ENCODE peak calls at places on chromosomes 6 and 20, in seven cellular contexts. U is uterus; T is adrenal gland; O is mammary epithelial cell; M is cardiac muscle cell; D is CD8-positive, alpha-beta memory T cell; Z is tibial nerve. G is an unnamed sample. For H3K9me3, the result is how much of the 10 kb centered on the place peaks cover.

GRCh38 chr6:118029967-118030366 is 122.9 kb downstream of the SLC35F1 start:
- DNase-seq in U (no peak), T (no peak), O (no peak), M (no peak), D (no peak), Z (no peak), G (no peak)

GRCh38 chr6:67345946-67346345 is 1289.1 kb upstream of the ADGRB3 start:
- DNase-seq in U (no peak), T (no peak), O (peak), M (peak), D (no peak), Z (no peak), G (no peak)

GRCh38 chr6:110874880-110875547 is 429 bp downstream of the AMD1 start:
- DNase-seq in U (peak), T (peak), O (peak), M (peak), D (peak), Z (no peak), G (no peak)

GRCh38 chr6:122364084-122364483 is 35.4 kb upstream of the HSF2 start:
- DNase-seq in U (no peak), T (no peak), O (no peak), M (no peak), D (no peak), Z (no peak), G (peak)

GRCh38 chr6:69422474-69422873 is 374.3 kb downstream of the LMBRD1 start:
- DNase-seq in U (no peak), T (no peak), O (no peak), M (no peak), D (no peak), Z (no peak), G (peak)

GRCh38 chr6:24273471-24273870 is 84.4 kb downstream of the DCDC2 start:
- DNase-seq in U (no peak), T (no peak), O (peak), M (no peak), D (no peak), Z (no peak), G (peak)

GRCh38 chr6:157281570-157281969 is 41.7 kb downstream of the TMEM242 start:
- DNase-seq in U (no peak), T (peak), O (no peak), M (peak), D (no peak), Z (no peak), G (peak)

GRCh38 chr6:170227996-170228550 is 62.8 kb downstream of the DLL1 start:
- DNase-seq in U (no peak), T (no peak), O (no peak), M (no peak), D (no peak), Z (no peak), G (no peak)

GRCh38 chr20:38870733-38871559 is 55.3 kb upstream of the FAM83D start:
- DNase-seq in U (no peak), T (no peak), O (peak), M (no peak), D (peak), Z (no peak), G (peak)

GRCh38 chr20:3071610-3072529 is at the start of gene OXT:
- DNase-seq in U (peak), T (no peak), O (no peak), M (peak), D (peak), Z (no peak), G (no peak)

GRCh38 chr20:35947907-35948306 is 6.4 kb downstream of the SCAND1 start:
- DNase-seq in U (no peak), T (no peak), O (no peak), M (no peak), D (no peak), Z (no peak), G (no peak)

GRCh38 chr6:137641474-137642077 is 147.4 kb upstream of the OLIG3 start:
- DNase-seq in U (peak), T (peak), O (peak), M (peak), D (peak), Z (peak), G (peak)

GRCh38 chr6:168418151-168418551 is 22.8 kb upstream of the SMOC2 start:
- DNase-seq in U (peak), T (no peak), O (no peak), M (no peak), D (no peak), Z (peak), G (no peak)

GRCh38 chr6:8939615-8940014 is 504.3 kb upstream of the SLC35B3 start:
- DNase-seq in U (no peak), T (no peak), O (no peak), M (no peak), D (no peak), Z (no peak), G (peak)

GRCh38 chr6:127222418-127222817 is 44.2 kb upstream of the RNF146 start:
- DNase-seq in U (no peak), T (no peak), O (no peak), M (no peak), D (no peak), Z (no peak), G (no peak)

GRCh38 chr6:74199146-74199680 is 503.2 kb downstream of the CD109 start:
- DNase-seq in U (no peak), T (no peak), O (no peak), M (no peak), D (no peak), Z (no peak), G (peak)

GRCh38 chr6:137661601-137662000 is 167.4 kb upstream of the OLIG3 start:
- DNase-seq in U (no peak), T (no peak), O (peak), M (peak), D (no peak), Z (peak), G (peak)

GRCh38 chr6:169618526-169619490 is 83.0 kb downstream of the WDR27 start:
- DNase-seq in U (no peak), T (no peak), O (peak), M (peak), D (no peak), Z (no peak), G (no peak)

GRCh38 chr6:147776631-147777030 is 268.1 kb downstream of the SAMD5 start:
- DNase-seq in U (no peak), T (no peak), O (no peak), M (no peak), D (no peak), Z (no peak), G (no peak)

GRCh38 chr6:94389218-94389617 is 969.9 kb upstream of the EPHA7 start:
- DNase-seq in U (no peak), T (no peak), O (peak), M (no peak), D (no peak), Z (no peak), G (no peak)

GRCh38 chr6:136471372-136471771 is 78.8 kb downstream of the MAP7 start:
- DNase-seq in U (no peak), T (no peak), O (no peak), M (peak), D (no peak), Z (no peak), G (no peak)

DNA sequence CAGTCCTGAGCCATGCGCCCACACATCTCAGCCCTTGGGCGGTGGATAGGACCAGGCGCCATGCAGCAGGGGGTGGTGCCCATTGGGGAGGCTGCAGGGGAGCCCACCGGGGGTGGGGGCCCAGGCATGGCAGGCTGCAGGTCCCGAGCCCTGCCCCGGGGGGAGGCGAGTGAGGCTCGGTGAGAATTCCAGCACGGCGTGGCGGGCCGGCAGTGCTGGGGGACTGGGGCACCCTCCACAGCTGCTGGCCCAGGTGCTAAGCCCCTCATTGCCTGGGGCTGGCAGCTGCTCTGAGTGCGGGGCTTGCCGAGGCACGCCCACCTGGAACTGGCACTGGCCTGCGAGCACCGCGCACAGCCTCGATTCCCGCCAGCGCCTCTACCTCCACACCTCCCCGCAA is 21.6 kb upstream of the PRL start:
- DNase-seq in U (no peak), T (no peak), O (no peak), M (no peak), D (no peak), Z (no peak), G (no peak)
- H3K9me3 ChIP-seq in U (under half), T (under half), O (under half), M (under half), D (under half), Z (under half), G (under half)

DNA sequence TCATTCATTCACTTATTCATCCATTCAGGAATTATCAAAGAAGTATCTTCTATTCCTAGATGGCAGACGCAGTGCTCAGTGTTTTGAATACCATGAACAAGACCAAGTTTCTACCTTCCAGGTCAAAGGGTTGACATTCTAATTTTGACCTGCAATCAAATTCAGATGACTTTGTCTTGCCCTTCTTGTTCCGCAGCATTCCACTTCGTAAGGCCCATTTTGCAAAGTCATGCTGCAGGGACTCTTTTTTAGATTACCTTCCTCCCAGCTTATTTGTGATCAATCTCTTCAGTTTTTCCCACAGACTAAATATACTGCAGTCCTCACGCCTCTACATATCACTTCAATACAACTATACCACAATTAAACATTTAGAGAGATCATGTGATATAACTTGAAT is 7.1 kb upstream of the TAAR1 start:
- DNase-seq in U (no peak), T (no peak), O (no peak), M (no peak), D (no peak), Z (no peak), G (no peak)
- H3K27ac ChIP-seq in U (no peak), T (no peak), O (no peak), M (no peak), D (no peak), Z (no peak), G (no peak)

GRCh38 chr20:25147716-25148115 is 47.8 kb upstream of the ENTPD6 start:
- DNase-seq in U (no peak), T (no peak), O (no peak), M (no peak), D (no peak), Z (no peak), G (no peak)

GRCh38 chr20:25148982-25149846 is 46.3 kb upstream of the ENTPD6 start:
- DNase-seq in U (no peak), T (no peak), O (no peak), M (no peak), D (no peak), Z (no peak), G (no peak)

GRCh38 chr20:25146976-25147375 is 48.5 kb upstream of the ENTPD6 start:
- DNase-seq in U (no peak), T (no peak), O (no peak), M (no peak), D (no peak), Z (no peak), G (no peak)

GRCh38 chr20:25149986-25150385 is 45.5 kb upstream of the ENTPD6 start:
- DNase-seq in U (no peak), T (no peak), O (no peak), M (no peak), D (no peak), Z (no peak), G (no peak)

DNA sequence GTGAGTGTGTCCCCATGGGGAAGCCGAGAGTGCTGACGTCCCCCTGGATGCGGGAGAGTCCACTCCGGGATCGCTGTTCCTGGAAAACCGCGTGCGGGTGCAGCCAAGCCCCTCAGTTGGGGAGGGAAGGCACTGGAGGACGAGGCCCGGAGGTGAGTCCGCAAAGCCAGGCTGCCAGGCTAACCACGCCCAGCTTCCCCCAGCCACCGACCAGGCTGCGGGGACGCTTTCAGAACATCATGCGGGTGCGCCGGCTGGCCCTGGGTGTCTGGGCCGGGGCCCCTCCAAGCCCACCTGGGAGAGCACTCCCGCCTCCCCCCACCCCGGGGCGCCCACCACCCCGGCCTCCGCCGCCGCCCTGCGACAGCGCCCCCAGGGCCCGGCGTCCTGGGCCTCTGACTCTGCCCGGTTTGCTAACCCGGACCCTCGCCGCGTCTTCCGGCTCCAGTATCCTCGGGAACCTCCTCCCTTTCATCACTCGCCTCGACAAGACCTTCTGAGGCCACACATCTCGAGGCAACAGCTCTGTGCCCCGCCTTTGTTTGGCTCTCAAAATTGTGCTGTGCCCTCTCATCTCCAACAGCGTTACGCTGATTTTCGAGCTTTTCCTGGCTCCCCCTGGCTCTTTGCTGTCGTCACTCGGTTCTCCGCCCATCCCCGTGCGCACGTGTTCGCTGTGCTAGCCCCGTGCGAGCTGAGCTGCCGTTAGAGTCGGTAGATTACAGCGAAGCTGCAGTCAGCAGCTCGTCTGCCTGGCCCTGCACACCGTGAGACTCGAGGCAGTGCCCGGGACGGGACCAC is 47.1 kb upstream of the ENTPD6 start:
- DNase-seq in U (peak), T (no peak), O (no peak), M (peak), D (peak), Z (peak), G (no peak)
- H3K4me3 ChIP-seq in U (peak), T (no peak), O (no peak), M (no peak), D (peak), Z (peak), G (no peak)

DNA sequence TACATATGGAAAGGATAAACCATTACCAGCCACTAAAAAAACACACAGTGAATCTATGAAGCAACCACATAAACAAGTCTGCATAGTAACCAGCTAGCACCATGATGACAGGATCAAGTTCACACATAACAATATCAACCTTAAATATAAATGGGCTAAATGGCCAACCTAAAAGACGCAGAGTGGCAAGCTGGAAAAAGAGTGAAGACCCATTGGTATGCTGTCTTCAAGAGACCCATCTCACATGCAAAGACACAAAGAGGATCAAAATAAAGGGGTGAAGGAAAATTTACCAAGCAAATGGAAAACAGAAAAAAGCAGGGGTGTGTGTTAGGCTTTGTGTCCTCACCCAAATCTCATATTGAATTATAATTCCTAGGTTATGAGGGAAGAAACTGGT is 909.2 kb downstream of the EPHA7 start:
- DNase-seq in U (no peak), T (no peak), O (no peak), M (no peak), D (no peak), Z (no peak), G (no peak)
- H3K9me3 ChIP-seq in U (under half), T (under half), O (under half), M (under half), D (under half), Z (under half), G (under half)

GRCh38 chr6:89597372-89597771 is 41.2 kb downstream of the LYRM2 start:
- DNase-seq in U (no peak), T (no peak), O (no peak), M (no peak), D (no peak), Z (no peak), G (no peak)

GRCh38 chr6:89597988-89598387 is 40.6 kb downstream of the LYRM2 start:
- DNase-seq in U (no peak), T (peak), O (peak), M (peak), D (no peak), Z (peak), G (peak)

GRCh38 chr6:89602713-89603112 is 35.8 kb downstream of the LYRM2 start:
- DNase-seq in U (no peak), T (no peak), O (no peak), M (no peak), D (no peak), Z (no peak), G (no peak)

GRCh38 chr6:89602136-89602535 is 36.4 kb downstream of the LYRM2 start:
- DNase-seq in U (no peak), T (no peak), O (no peak), M (no peak), D (no peak), Z (no peak), G (no peak)

DNA sequence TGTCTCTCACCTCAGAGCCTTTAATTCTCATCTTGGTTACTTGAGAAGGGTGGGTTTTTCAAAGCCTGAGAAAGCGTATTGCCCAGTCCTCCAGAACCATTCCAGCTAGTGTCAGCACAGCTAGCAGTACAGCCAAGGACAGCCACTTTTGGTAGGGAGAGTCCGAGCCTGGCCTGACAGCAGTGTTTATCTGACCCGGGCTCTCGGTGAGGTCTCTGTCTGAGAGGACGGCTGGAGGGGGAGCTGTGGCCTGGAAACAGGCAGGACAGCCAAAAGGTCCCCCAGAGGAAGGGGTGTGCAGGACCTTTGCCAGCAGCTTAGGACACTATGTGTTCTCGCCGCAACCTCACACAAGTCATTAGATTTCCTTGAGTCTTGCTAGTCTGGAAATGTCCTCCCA is 38.8 kb downstream of the LYRM2 start:
- DNase-seq in U (no peak), T (no peak), O (no peak), M (no peak), D (no peak), Z (peak), G (no peak)
- H3K27ac ChIP-seq in U (no peak), T (no peak), O (no peak), M (no peak), D (no peak), Z (no peak), G (no peak)

DNA sequence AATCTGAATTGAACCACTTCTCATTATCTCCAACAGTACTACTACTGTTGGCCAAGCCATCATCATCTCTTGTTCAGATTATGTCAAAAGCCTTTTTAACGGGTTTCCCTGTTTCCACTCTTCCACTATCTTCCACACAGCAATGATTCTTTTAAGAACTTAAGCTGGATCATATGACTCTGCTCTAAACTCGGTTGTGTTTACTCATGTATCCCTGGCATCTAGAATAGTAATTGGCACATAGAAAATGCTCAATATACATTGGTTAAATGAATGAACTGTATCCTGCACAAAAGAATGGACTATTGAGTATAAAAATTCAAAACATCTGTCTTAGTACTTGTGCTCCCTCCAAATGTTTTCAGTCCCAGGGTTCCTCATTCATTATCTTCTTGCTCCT is 2.8 kb upstream of the COX7A2 start:
- DNase-seq in U (no peak), T (no peak), O (no peak), M (no peak), D (no peak), Z (no peak), G (no peak)
- H3K4me3 ChIP-seq in U (no peak), T (no peak), O (no peak), M (no peak), D (no peak), Z (no peak), G (no peak)